ENCODE peak calls at places on chromosome 20, in nine cellular contexts. X, U, J, W, N, B, G, Q and Y are unnamed samples.
A peak's percentile ranks its signal among the peaks of the same experiment; 100 is the strongest.

GRCh38 chr20:38550274-38550673 is 30.7 kb upstream of the ADIG start:
- DNase-seq in X (no peak), B (no peak), Q (no peak), J (no peak), G (no peak), U (no peak), W (no peak), N (no peak), Y (no peak)

GRCh38 chr20:39524371-39524911 is 562.3 kb downstream of the DHX35 start:
- DNase-seq in N (no peak), X (no peak), U (no peak), J (peak; percentile 43), G (no peak), W (no peak), B (no peak), Q (no peak), Y (no peak)

GRCh38 chr20:29119141-29119540 is 2138.3 kb upstream of the DEFB115 start:
- DNase-seq in G (no peak), B (no peak), W (no peak), U (no peak), N (no peak), J (no peak), X (no peak), Q (no peak), Y (no peak)

GRCh38 chr20:39623584-39624234 is 661.6 kb downstream of the DHX35 start:
- DNase-seq in N (no peak), X (no peak), J (peak; percentile 30), U (no peak), B (no peak), G (no peak), Q (no peak), W (no peak), Y (peak; percentile 80)

GRCh38 chr20:23446505-23446904 is 6.2 kb downstream of the CST11 start:
- DNase-seq in U (peak; percentile 91), Q (no peak), B (peak; percentile 83), X (no peak), J (no peak), N (peak; percentile 28), W (no peak), G (peak; percentile 64), Y (no peak)

GRCh38 chr20:5078399-5078958 is 41.3 kb downstream of the PCNA start:
- DNase-seq in Q (peak; percentile 62), J (peak; percentile 17), G (no peak), X (peak; percentile 61), U (no peak), N (peak; percentile 73), B (no peak), W (peak; percentile 43), Y (peak; percentile 81)

GRCh38 chr20:39893013-39893685 is 795.9 kb downstream of the MAFB start:
- DNase-seq in U (no peak), B (no peak), N (peak; percentile 82), W (no peak), Q (no peak), J (peak; percentile 56), G (no peak), X (no peak), Y (peak; percentile 61)

GRCh38 chr20:32959351-32960221 is 44.6 kb downstream of the SUN5 start:
- DNase-seq in X (no peak), Q (no peak), N (no peak), B (no peak), U (peak; percentile 53), W (no peak), G (no peak), J (no peak), Y (no peak)

GRCh38 chr20:18287546-18287914 is 797 bp upstream of the ZNF133 start:
- DNase-seq in U (no peak), J (no peak), N (no peak), B (peak; percentile 16), G (peak; percentile 32), W (no peak), X (no peak), Q (no peak), Y (no peak)

DNA sequence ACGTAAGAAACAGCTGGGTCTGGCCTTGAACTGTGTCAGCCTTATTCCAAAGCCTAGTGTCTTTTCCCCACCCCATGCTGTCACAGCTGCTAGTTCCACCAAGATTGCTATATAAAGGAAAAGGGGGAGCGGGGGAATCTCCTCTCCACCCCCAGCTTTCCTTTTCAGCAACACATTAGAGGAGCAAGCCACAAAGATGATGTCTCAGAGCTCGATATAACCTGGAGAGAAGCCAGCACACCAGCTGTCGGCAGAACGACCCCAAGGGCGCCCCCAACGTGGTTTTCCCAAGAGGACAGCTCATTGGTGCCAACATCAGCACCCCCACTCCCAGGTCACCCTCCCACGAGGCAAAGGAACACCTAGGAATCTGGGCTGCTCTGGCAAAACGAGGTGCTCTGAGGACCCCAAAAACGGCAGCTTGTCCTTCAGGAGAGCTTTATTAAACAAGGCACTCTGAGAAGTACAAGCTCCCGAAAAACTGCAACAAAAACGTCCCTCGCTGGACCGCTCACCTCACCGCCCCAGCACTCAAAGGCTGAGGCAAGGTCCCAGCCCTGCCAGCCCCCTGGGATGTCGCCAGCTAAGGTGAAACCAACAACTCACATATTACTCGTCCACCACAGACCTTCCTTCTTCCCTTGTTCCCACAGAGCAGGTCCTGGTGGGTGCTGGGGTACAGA is 36.3 kb downstream of the ATP9A start:
- DNase-seq in B (no peak), Q (no peak), U (no peak), G (no peak), J (no peak), X (peak; percentile 30), W (no peak), N (peak; percentile 58), Y (no peak)
- H3K4me3 ChIP-seq in B (no peak overlapping the region), Q (no peak overlapping the region), U (no peak overlapping the region), G (no peak overlapping the region), J (no peak overlapping the region), X (peak overlapping the region; percentile 15), W (peak overlapping the region; percentile 13), N (peak overlapping the region; percentile 35), Y (no peak overlapping the region)

GRCh38 chr20:64265201-64265600 is 9.7 kb downstream of the PCMTD2 start:
- DNase-seq in B (no peak), Q (no peak), G (no peak), W (no peak), U (no peak), J (no peak), N (no peak), X (no peak), Y (no peak)
- H3K36me3 ChIP-seq in B (no peaks in the 10 kb centered on the region), Q (peaks cover 14% of the 10 kb centered on the region), G (no peaks in the 10 kb centered on the region), W (peaks cover 3% of the 10 kb centered on the region), U (peaks cover 43% of the 10 kb centered on the region), J (no peaks in the 10 kb centered on the region), N (peaks cover 3% of the 10 kb centered on the region), X (peaks cover 7% of the 10 kb centered on the region), Y (peaks cover 18% of the 10 kb centered on the region)

GRCh38 chr20:10675456-10675848 is 1.7 kb upstream of the JAG1 start:
- DNase-seq in W (no peak), N (no peak), U (no peak), J (no peak), X (no peak), B (no peak), Q (no peak), G (no peak), Y (no peak)

GRCh38 chr20:10676518-10676917 is 2.7 kb upstream of the JAG1 start:
- DNase-seq in U (no peak), Q (no peak), G (no peak), W (no peak), J (no peak), X (no peak), B (no peak), N (no peak), Y (no peak)

GRCh38 chr20:10673176-10673830 is 496 bp downstream of the JAG1 start:
- DNase-seq in J (no peak), B (peak; percentile 17), X (peak; percentile 23), W (no peak), Q (no peak), G (peak; percentile 46), U (peak; percentile 75), N (no peak), Y (peak; percentile 39)

GRCh38 chr20:10673831-10674683 is at the start of gene JAG1:
- DNase-seq in J (peak; percentile 95), W (peak; percentile 91), Q (peak; percentile 16), X (peak; percentile 95), B (peak; percentile 92), U (peak; percentile 98), G (peak; percentile 98), N (peak; percentile 96), Y (peak; percentile 90)

GRCh38 chr20:10674684-10675455 is 1.1 kb upstream of the JAG1 start:
- DNase-seq in U (peak; percentile 96), G (peak; percentile 83), W (no peak), Q (no peak), X (peak; percentile 84), B (peak; percentile 81), N (peak; percentile 71), J (peak; percentile 69), Y (peak; percentile 72)
- H3K4me3 ChIP-seq in U (peak overlapping the region; percentile 85), G (peak overlapping the region; percentile 28), W (peak overlapping the region; percentile 96), Q (no peak overlapping the region), X (peak overlapping the region; percentile 96), B (peak overlapping the region; percentile 83), N (peak overlapping the region; percentile 85), J (peak overlapping the region; percentile 87), Y (peak overlapping the region; percentile 59)

GRCh38 chr20:35011589-35012226 is 56.0 kb downstream of the MYH7B start:
- DNase-seq in X (no peak), U (no peak), N (no peak), Q (no peak), G (no peak), J (no peak), B (no peak), W (no peak), Y (no peak)
- H3K36me3 ChIP-seq in X (peaks cover 93% of the 10 kb centered on the region), U (peaks cover 87% of the 10 kb centered on the region), N (peaks cover 41% of the 10 kb centered on the region), Q (peaks cover 76% of the 10 kb centered on the region), G (peaks cover 41% of the 10 kb centered on the region), J (peaks cover 31% of the 10 kb centered on the region), B (peaks cover 62% of the 10 kb centered on the region), W (peaks cover 60% of the 10 kb centered on the region), Y (peaks cover 90% of the 10 kb centered on the region)

GRCh38 chr20:59602546-59603080 is 1.7 kb upstream of the PHACTR3 start:
- DNase-seq in X (no peak), W (no peak), J (no peak), G (no peak), Q (no peak), B (no peak), U (no peak), N (no peak), Y (no peak)
- H3K4me3 ChIP-seq in X (no peak overlapping the region), W (no peak overlapping the region), J (no peak overlapping the region), G (no peak overlapping the region), Q (no peak overlapping the region), B (no peak overlapping the region), U (no peak overlapping the region), N (no peak overlapping the region), Y (no peak overlapping the region)

DNA sequence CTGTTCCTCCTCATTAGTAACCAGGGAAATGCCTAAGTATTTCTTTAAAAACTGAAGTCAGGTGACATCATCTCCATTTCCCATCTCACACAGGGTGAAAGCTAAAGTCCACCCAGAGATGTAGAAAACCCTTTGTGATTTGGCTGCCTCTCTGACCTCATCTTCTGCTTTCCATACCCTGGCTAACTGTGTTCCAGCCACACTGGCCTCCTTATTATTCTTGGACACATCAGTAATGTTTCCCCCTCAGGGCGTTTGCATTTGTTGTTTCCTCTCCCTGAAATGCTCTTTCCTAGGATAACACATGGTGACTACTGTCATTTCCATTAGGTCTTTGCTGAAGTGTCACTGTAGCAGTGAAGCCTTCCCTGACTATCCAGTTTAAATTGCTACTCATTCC is 40.3 kb downstream of the ESF1 start:
- DNase-seq in X (no peak), U (no peak), G (no peak), B (no peak), W (no peak), Q (no peak), J (no peak), N (no peak), Y (no peak)
- H3K36me3 ChIP-seq in X (peaks cover 2% of the 10 kb centered on the region), U (peaks cover 48% of the 10 kb centered on the region), G (peaks cover 5% of the 10 kb centered on the region), B (peaks cover 12% of the 10 kb centered on the region), W (peaks cover 3% of the 10 kb centered on the region), Q (no peaks in the 10 kb centered on the region), J (no peaks in the 10 kb centered on the region), N (no peaks in the 10 kb centered on the region), Y (peaks cover 45% of the 10 kb centered on the region)